ENCODE peak calls at places on chromosomes 13 and 19, in four cellular contexts. L is aorta, A is dorsolateral prefrontal cortex, W is GM12864. Y is an unnamed sample.

GRCh38 chr13:48333976-48334375 is 30.4 kb downstream of the RB1 start:
- DNase-seq in L (no peak), A (no peak), W (no peak), Y (peak; percentile 25)

GRCh38 chr13:47258384-47258783 is 361.5 kb upstream of the HTR2A start:
- DNase-seq in L (no peak), A (no peak), W (no peak), Y (no peak)

GRCh38 chr13:44974056-44974798 is 15.0 kb downstream of the NUFIP1 start:
- DNase-seq in L (peak; percentile 70), A (no peak), W (no peak), Y (peak; percentile 30)

GRCh38 chr19:12353375-12353774 is 12.1 kb downstream of the ZNF442 start:
- DNase-seq in L (no peak), A (no peak), W (no peak), Y (no peak)

GRCh38 chr13:50376895-50377575 is 361.8 kb downstream of the KCNRG start:
- DNase-seq in L (no peak), A (no peak), W (no peak), Y (no peak)

GRCh38 chr13:40975441-40975840 is 43.7 kb downstream of the ELF1 start:
- DNase-seq in L (no peak), A (no peak), W (no peak), Y (no peak)

GRCh38 chr13:34748078-34748477 is 194.0 kb upstream of the NBEA start:
- DNase-seq in L (no peak), A (no peak), W (no peak), Y (no peak)

GRCh38 chr19:55703790-55704215 is 28.8 kb downstream of the EPN1 start:
- DNase-seq in L (no peak), A (peak; percentile 63), W (no peak), Y (no peak)

GRCh38 chr19:50387176-50387867 is 3.2 kb downstream of the POLD1 start:
- DNase-seq in L (peak; percentile 82), A (peak; percentile 61), W (no peak), Y (no peak)

GRCh38 chr13:67557118-67557517 is 327.0 kb upstream of the PCDH9 start:
- DNase-seq in L (no peak), A (no peak), W (no peak), Y (no peak)

GRCh38 chr19:42290523-42291436 is 11.2 kb upstream of the PRR19 start:
- DNase-seq in L (peak; percentile 50), A (no peak), W (no peak), Y (no peak)

GRCh38 chr19:7004313-7004931 is 16.8 kb downstream of the MBD3L2B start:
- DNase-seq in L (no peak), A (no peak), W (no peak), Y (no peak)

GRCh38 chr13:20161275-20161950 is 561 bp upstream of the GJA3 start:
- DNase-seq in L (no peak), A (no peak), W (no peak), Y (no peak)

GRCh38 chr13:110506859-110507566 is 54.5 kb downstream of the RAB20 start:
- DNase-seq in L (peak; percentile 81), A (no peak), W (no peak), Y (peak; percentile 32)

GRCh38 chr19:21970466-21970865 is 40.3 kb downstream of the ZNF208 start:
- DNase-seq in L (no peak), A (no peak), W (no peak), Y (no peak)
- H3K4me3 ChIP-seq in L (no peak overlapping the region), A (no peak overlapping the region), W (no peak overlapping the region), Y (no peak overlapping the region)

GRCh38 chr13:36131931-36132297 is 732 bp upstream of the DCLK1 start:
- DNase-seq in L (peak; percentile 81), A (no peak), W (no peak), Y (peak; percentile 76)

GRCh38 chr13:36130542-36131214 is 504 bp downstream of the DCLK1 start:
- DNase-seq in L (peak; percentile 50), A (peak; percentile 48), W (no peak), Y (no peak)

GRCh38 chr13:36129539-36129938 is 1.6 kb downstream of the DCLK1 start:
- DNase-seq in L (no peak), A (no peak), W (no peak), Y (no peak)

GRCh38 chr13:36131215-36131930 is at the start of gene DCLK1:
- DNase-seq in L (peak; percentile 70), A (peak; percentile 73), W (no peak), Y (peak; percentile 36)

GRCh38 chr13:36130168-36130541 is 1.0 kb downstream of the DCLK1 start:
- DNase-seq in L (no peak), A (no peak), W (no peak), Y (no peak)
- H3K4me3 ChIP-seq in L (no peak overlapping the region), A (peak overlapping the region; percentile 33), W (no peak overlapping the region), Y (peak overlapping the region; percentile 56)

DNA sequence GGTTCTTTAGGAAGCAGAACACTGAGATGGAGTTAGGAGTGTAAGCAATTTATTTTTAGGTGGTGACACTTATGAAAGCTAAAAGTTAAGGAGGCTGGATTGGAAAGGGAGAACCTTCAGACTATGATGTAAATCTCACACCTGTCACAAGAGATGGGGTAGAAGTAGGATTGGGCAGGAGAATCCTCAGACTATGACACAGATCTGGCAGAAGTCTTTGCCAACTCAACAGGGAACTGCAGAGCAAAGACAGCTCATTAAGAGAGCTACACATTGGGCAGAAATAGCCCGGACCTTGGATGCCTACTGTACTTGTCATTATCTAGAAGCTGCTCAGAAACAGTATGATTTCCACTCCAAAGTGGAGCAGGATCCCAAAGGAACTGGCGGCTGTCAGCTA is 134.4 kb downstream of the DNAJC15 start:
- DNase-seq in L (no peak), A (no peak), W (no peak), Y (no peak)
- H3K4me3 ChIP-seq in L (no peak overlapping the region), A (no peak overlapping the region), W (no peak overlapping the region), Y (no peak overlapping the region)

GRCh38 chr19:1259873-1260748 is 9.0 kb upstream of the CIRBP start:
- DNase-seq in L (no peak), A (no peak), W (no peak), Y (no peak)
- H3K4me3 ChIP-seq in L (no peak overlapping the region), A (peak overlapping the region; percentile 67), W (peak overlapping the region; percentile 54), Y (peak overlapping the region; percentile 27)

GRCh38 chr13:27149702-27150101 is 21.9 kb downstream of the USP12 start:
- DNase-seq in L (no peak), A (no peak), W (no peak), Y (no peak)
- H3K4me3 ChIP-seq in L (no peak overlapping the region), A (no peak overlapping the region), W (peak overlapping the region; percentile 6), Y (no peak overlapping the region)

DNA sequence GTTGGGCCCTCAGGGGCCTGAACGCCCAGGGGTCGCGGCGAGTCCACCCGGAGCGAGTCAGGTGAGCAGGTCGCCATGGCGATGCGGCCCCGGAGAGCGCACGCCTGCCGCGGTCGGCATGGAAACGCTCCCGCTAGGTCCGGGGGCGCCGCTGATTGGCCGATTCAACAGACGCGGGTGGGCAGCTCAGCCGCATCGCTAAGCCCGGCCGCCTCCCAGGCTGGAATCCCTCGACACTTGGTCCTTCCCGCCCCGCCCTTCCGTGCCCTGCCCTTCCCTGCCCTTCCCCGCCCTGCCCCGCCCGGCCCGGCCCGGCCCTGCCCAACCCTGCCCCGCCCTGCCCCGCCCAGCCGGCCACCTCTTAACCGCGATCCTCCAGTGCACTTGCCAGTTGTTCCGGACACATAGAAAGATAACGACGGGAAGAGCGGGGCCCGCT is at the start of gene CCNA1:
- DNase-seq in L (peak; percentile 48), A (peak; percentile 79), W (no peak), Y (no peak)
- H3K4me3 ChIP-seq in L (peak within 1 kb of the TSS; percentile 3), A (peak within 1 kb of the TSS; percentile 61), W (peak within 1 kb of the TSS; percentile 19), Y (peak within 1 kb of the TSS; percentile 64)

GRCh38 chr13:99226493-99226892 is 25.8 kb downstream of the UBAC2 start:
- DNase-seq in L (no peak), A (no peak), W (no peak), Y (no peak)

GRCh38 chr13:99227331-99227900 is 26.8 kb downstream of the UBAC2 start:
- DNase-seq in L (no peak), A (no peak), W (no peak), Y (no peak)

GRCh38 chr13:99230991-99231390 is 27.2 kb downstream of the GPR18 start:
- DNase-seq in L (no peak), A (no peak), W (no peak), Y (no peak)

GRCh38 chr13:99227909-99228688 is 27.4 kb downstream of the UBAC2 start:
- DNase-seq in L (peak; percentile 61), A (no peak), W (no peak), Y (no peak)

DNA sequence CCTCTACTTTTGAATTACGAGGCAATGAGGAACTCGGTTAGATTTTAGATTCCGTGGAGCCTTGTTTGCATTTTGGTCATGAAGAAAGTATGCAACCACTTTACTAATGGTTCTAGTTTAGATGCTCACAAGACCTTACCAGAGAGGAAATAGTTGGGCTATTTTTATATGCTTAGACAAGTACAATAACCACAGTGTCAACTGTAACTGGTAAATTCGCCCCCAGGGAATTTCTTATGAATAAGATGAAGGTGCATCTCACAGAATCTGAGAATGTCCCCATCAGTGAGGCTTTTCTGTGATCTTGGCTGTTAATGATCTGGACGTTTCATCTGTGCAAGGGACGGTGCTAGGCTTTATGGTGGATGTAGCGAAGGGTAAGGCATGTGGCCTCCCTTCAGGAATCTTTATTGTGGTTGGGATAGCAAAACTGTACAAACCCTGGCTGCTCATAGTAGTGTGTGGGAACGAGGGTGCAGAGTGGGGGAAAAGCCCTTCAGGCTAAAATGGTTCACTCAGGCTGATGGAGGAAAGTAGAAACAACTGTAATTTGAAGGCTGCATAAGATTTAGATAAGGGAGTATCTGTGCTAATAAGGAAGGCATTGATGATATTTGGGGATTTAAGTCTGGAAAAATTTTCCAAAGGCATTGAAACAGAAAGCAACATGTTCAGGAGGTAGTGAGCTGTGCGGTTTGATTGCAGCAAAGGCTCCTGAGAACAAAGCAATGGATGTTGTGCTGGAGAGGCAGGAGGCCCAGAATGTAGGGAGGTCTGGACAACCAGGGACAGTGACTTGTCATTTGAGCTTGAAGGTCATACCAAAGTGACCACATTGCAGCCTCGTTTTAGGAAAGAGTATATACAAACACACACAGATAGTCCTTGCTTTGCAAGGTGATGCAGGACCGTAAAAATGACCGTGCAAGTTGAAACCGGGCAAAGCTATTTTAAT is 28.4 kb downstream of the UBAC2 start:
- DNase-seq in L (no peak), A (no peak), W (peak; percentile 80), Y (peak; percentile 7)
- H3K4me3 ChIP-seq in L (no peak overlapping the region), A (no peak overlapping the region), W (peak overlapping the region; percentile 28), Y (no peak overlapping the region)